ENCODE peak calls at places on chromosome 16, in seven cellular contexts. Q, J, M, N, K, C and W are unnamed samples.

GRCh38 chr16:70253291-70254094 is 1.8 kb upstream of the EXOSC6 start:
- DNase-seq in Q (no peak), J (peak), M (peak), N (peak), K (peak), C (peak), W (peak)

GRCh38 chr16:11067697-11068141 is 123.4 kb downstream of the CLEC16A start:
- DNase-seq in Q (no peak), J (no peak), M (no peak), N (no peak), K (no peak), C (no peak), W (no peak)

GRCh38 chr16:77581706-77582105 is 140.6 kb upstream of the NUDT7 start:
- DNase-seq in Q (no peak), J (no peak), M (peak), N (peak), K (no peak), C (no peak), W (no peak)

GRCh38 chr16:3235856-3236669 is 1.1 kb upstream of the ZNF200 start:
- DNase-seq in Q (peak), J (peak), M (no peak), N (no peak), K (peak), C (peak), W (peak)

GRCh38 chr16:89139907-89140361 is 31.6 kb upstream of the CDH15 start:
- DNase-seq in Q (no peak), J (no peak), M (no peak), N (no peak), K (no peak), C (no peak), W (no peak)

GRCh38 chr16:54286330-54287017 is at the start of gene IRX3:
- DNase-seq in Q (peak), J (peak), M (peak), N (peak), K (peak), C (no peak), W (peak)

GRCh38 chr16:10103096-10103495 is 79.1 kb downstream of the GRIN2A start:
- DNase-seq in Q (no peak), J (no peak), M (no peak), N (no peak), K (no peak), C (no peak), W (no peak)

GRCh38 chr16:67000384-67001158 is 12.2 kb downstream of the CES4A start:
- DNase-seq in Q (peak), J (peak), M (peak), N (no peak), K (peak), C (peak), W (peak)

GRCh38 chr16:2180461-2180860 is 15.9 kb downstream of the CASKIN1 start:
- DNase-seq in Q (no peak), J (no peak), M (no peak), N (no peak), K (no peak), C (no peak), W (no peak)

GRCh38 chr16:85206472-85207356 is 94.4 kb upstream of the CIBAR2 start:
- DNase-seq in Q (no peak), J (no peak), M (peak), N (peak), K (peak), C (peak), W (no peak)

GRCh38 chr16:707062-707538 is 1.5 kb upstream of the FBXL16 start:
- DNase-seq in Q (no peak), J (no peak), M (no peak), N (no peak), K (no peak), C (no peak), W (no peak)

GRCh38 chr16:14531101-14531500 is 99.0 kb downstream of the PARN start:
- DNase-seq in Q (no peak), J (no peak), M (no peak), N (no peak), K (no peak), C (no peak), W (no peak)

GRCh38 chr16:86101135-86101911 is 202.4 kb downstream of the IRF8 start:
- DNase-seq in Q (no peak), J (no peak), M (no peak), N (no peak), K (no peak), C (no peak), W (no peak)

GRCh38 chr16:14486520-14487303 is 143.3 kb downstream of the PARN start:
- DNase-seq in Q (peak), J (peak), M (peak), N (peak), K (peak), C (peak), W (peak)

DNA sequence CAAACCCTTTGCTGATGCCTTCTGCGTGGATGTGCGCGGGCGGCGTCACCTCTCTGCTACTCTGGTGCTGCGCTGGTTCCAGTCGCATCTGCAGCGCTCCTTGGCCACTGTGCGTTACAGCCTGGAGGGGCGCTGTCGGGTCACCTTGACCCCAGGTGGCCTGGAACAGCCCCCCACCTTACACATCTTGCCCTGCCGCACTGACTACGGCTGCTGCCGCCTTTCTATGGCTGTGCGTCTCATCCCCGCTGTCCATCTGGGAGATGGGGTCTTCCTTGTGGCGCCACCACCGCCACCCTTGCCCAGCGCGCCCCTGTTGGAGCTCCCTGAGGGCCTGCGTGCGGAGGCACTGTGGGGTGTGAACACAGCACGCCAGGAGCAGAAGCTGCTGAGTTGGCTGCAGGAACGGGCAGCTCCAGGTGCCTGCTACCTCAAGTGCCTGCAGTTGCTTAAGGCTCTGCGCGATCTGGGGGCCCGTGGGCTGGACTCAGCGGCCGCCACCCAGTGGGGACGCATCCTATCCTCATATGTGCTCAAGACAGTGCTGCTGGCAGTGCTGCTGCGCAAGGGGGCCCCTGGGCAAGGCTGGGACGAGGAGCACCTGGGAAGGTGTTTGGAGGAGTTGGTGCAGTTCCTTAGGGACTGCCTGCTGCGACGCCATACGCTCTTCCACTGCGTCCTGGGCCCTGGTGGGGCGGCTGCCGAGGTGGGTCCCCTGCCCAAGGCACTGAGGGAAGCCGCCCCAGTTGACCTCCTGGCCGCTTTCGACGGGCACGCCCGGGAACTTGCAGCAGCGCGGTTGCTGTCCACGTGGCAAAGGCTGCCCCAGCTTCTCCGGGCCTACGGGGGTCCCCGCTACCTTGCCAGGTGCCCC is 1.6 kb downstream of the ITPRIPL2 start:
- DNase-seq in Q (no peak), J (no peak), M (no peak), N (no peak), K (no peak), C (peak), W (no peak)
- TF ChIP-seq CTCF in Q (peak), J (no peak), M (peak), N (peak), K (peak), C (no peak), W (no peak)

GRCh38 chr16:72787130-72787518 is 260.8 kb downstream of the ZFHX3 start:
- DNase-seq in Q (no peak), J (no peak), M (no peak), N (no peak), K (no peak), C (no peak), W (no peak)
- H3K4me3 ChIP-seq in Q (no peak), J (peak), M (peak), N (peak), K (peak), C (no peak), W (peak)

DNA sequence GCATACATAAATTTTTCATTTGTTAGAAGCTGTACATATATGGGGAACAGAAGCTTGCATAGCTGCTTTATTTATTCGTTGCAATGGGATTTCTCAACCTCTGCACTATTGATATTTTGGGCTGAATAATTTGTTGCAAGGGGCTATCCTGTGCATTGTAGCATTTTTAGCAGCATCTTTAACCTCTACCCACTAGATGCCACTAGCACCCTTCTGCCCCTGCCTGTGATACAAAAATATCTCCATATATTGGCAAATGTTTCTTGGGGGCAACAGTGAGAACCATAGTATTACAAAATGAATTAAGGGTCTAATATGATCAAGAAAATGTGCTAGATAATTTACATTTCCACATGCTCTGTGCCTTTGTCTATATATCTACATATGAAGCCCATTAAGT is 1401.0 kb downstream of the CDH11 start:
- DNase-seq in Q (no peak), J (no peak), M (no peak), N (no peak), K (no peak), C (no peak), W (no peak)
- TF ChIP-seq CTCF in Q (no peak), J (no peak), M (peak), N (no peak), K (no peak), C (no peak), W (peak)

DNA sequence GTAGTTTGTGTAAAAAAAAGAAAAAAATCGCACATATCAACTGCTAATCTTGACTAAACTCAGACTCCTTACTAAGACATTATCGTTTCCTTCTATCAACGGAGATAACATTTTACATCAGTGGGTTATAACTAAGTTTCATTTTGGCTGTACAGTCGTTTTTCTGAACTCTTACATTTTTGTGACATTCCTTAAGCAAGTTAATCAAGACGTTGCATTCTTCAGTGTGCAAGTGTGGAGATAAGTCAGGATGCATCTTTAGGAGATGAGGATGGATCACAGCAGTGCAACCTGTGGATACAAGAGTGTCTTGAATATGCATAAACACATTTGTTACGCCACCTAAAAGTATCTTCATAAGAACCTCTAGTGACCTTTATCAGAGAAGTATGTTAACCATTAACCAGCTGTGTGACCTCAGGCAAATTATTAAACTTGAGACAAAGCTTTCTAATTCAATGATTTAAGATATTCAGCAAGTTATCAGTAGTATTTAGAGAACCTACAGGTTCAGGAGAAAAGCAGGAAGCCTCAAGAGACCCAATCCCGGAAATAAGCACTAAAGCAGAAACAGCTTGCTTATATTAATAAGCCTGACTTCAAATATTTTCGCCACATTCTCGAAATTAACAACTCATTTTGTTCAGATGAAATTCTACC is 9.4 kb downstream of the CMC2 start:
- DNase-seq in Q (no peak), J (no peak), M (peak), N (no peak), K (no peak), C (no peak), W (no peak)
- H3K4me3 ChIP-seq in Q (no peak), J (no peak), M (peak), N (no peak), K (peak), C (no peak), W (no peak)

GRCh38 chr16:74230126-74230525 is 66.5 kb upstream of the PSMD7 start:
- DNase-seq in Q (no peak), J (no peak), M (no peak), N (no peak), K (no peak), C (no peak), W (no peak)

GRCh38 chr16:74225278-74225677 is 71.3 kb upstream of the PSMD7 start:
- DNase-seq in Q (no peak), J (no peak), M (no peak), N (peak), K (no peak), C (no peak), W (no peak)

GRCh38 chr16:74224828-74225227 is 71.8 kb upstream of the PSMD7 start:
- DNase-seq in Q (no peak), J (no peak), M (peak), N (peak), K (no peak), C (no peak), W (peak)

GRCh38 chr16:74226361-74226979 is 70.1 kb upstream of the PSMD7 start:
- DNase-seq in Q (no peak), J (no peak), M (peak), N (peak), K (no peak), C (no peak), W (peak)
- TF ChIP-seq CTCF in Q (peak), J (no peak), M (peak), N (peak), K (peak), C (no peak), W (peak)